ENCODE peak calls at places on chromosomes 1 and 21, in five cellular contexts. D is left lung, B is pancreas, R is SJSA1, M is adrenal gland. V is an unnamed sample.
A peak's percentile ranks its signal among the peaks of the same experiment; 100 is the strongest.

GRCh38 chr1:24768873-24769605 is 23.8 kb downstream of the CLIC4 start:
- DNase-seq in D (no peak), B (no peak), R (peak; percentile 48), M (no peak), V (no peak)

GRCh38 chr1:47738560-47739182 is 258.5 kb downstream of the TRABD2B start:
- DNase-seq in D (no peak), B (peak; percentile 69), R (peak; percentile 61), M (peak; percentile 47), V (peak; percentile 81)

GRCh38 chr1:108704501-108704900 is 8.2 kb upstream of the FNDC7 start:
- DNase-seq in D (no peak), B (no peak), R (peak; percentile 60), M (no peak), V (peak; percentile 60)

GRCh38 chr1:219041819-219042218 is 131.9 kb upstream of the LYPLAL1 start:
- DNase-seq in D (no peak), B (no peak), R (peak; percentile 69), M (no peak), V (no peak)

GRCh38 chr1:210489491-210489890 is 160.8 kb downstream of the HHAT start:
- DNase-seq in D (no peak), B (no peak), R (no peak), M (no peak), V (no peak)

GRCh38 chr1:179058343-179059184 is 23.3 kb upstream of the TOR3A start:
- DNase-seq in D (no peak), B (no peak), R (peak; percentile 68), M (no peak), V (no peak)

GRCh38 chr21:41472769-41473548 is 35.0 kb downstream of the TMPRSS2 start:
- DNase-seq in D (no peak), B (no peak), R (no peak), M (no peak), V (no peak)

GRCh38 chr21:26138615-26139257 is 31.8 kb downstream of the APP start:
- DNase-seq in D (no peak), B (no peak), R (no peak), M (no peak), V (no peak)

GRCh38 chr1:165075725-165076370 is 280.7 kb downstream of the LMX1A start:
- DNase-seq in D (no peak), B (no peak), R (peak; percentile 4), M (no peak), V (no peak)

GRCh38 chr21:45378258-45378966 is 26.6 kb upstream of the COL18A1 start:
- DNase-seq in D (peak; percentile 51), B (peak; percentile 11), R (peak; percentile 98), M (peak; percentile 7), V (peak; percentile 25)

GRCh38 chr21:36968414-36968813 is 1.9 kb upstream of the HLCS start:
- DNase-seq in D (no peak), B (no peak), R (no peak), M (no peak), V (no peak)

GRCh38 chr1:224544276-224544675 is 71.8 kb upstream of the CNIH3 start:
- DNase-seq in D (no peak), B (no peak), R (no peak), M (no peak), V (no peak)

GRCh38 chr1:67148516-67149178 is 13.9 kb upstream of the C1orf141 start:
- DNase-seq in D (no peak), B (no peak), R (no peak), M (no peak), V (no peak)

GRCh38 chr1:41622402-41622801 is 137.9 kb upstream of the EDN2 start:
- DNase-seq in D (no peak), B (no peak), R (no peak), M (peak; percentile 10), V (no peak)

GRCh38 chr1:30649321-30649991 is 73.9 kb downstream of the MATN1 start:
- DNase-seq in D (no peak), B (peak; percentile 53), R (no peak), M (no peak), V (no peak)

GRCh38 chr1:93847811-93848288 is 31.2 kb downstream of the DNTTIP2 start:
- DNase-seq in D (peak; percentile 87), B (peak; percentile 71), R (no peak), M (peak; percentile 74), V (peak; percentile 87)

GRCh38 chr1:21944261-21945074 is 7.4 kb upstream of the HSPG2 start:
- DNase-seq in D (no peak), B (no peak), R (peak; percentile 86), M (no peak), V (peak; percentile 66)

GRCh38 chr1:76862447-76862846 is 4.8 kb upstream of the ST6GALNAC5 start:
- DNase-seq in D (no peak), B (no peak), R (no peak), M (no peak), V (no peak)

GRCh38 chr1:7043729-7044470 is 258.6 kb downstream of the CAMTA1 start:
- DNase-seq in D (no peak), B (no peak), R (no peak), M (no peak), V (no peak)

GRCh38 chr1:206568779-206569352 is 43.4 kb downstream of the EIF2D start:
- DNase-seq in D (no peak), B (no peak), R (no peak), M (no peak), V (no peak)

GRCh38 chr1:170214980-170215910 is 69.5 kb downstream of the NTMT2 start:
- DNase-seq in D (no peak), B (no peak), R (no peak), M (no peak), V (peak; percentile 59)

GRCh38 chr1:40976952-40977690 is 2.4 kb upstream of the CTPS1 start:
- DNase-seq in D (no peak), B (no peak), R (peak; percentile 73), M (no peak), V (no peak)

GRCh38 chr1:168341576-168341975 is 60.9 kb downstream of the TBX19 start:
- DNase-seq in D (no peak), B (no peak), R (no peak), M (no peak), V (no peak)

GRCh38 chr1:43984855-43985254 is 5.8 kb downstream of the B4GALT2 start:
- DNase-seq in D (no peak), B (no peak), R (no peak), M (no peak), V (no peak)

GRCh38 chr1:163875214-163875926 is 553.6 kb downstream of the NUF2 start:
- DNase-seq in D (no peak), B (no peak), R (peak; percentile 2), M (no peak), V (peak; percentile 62)

GRCh38 chr1:223077434-223077833 is 65.6 kb downstream of the TLR5 start:
- DNase-seq in D (no peak), B (no peak), R (no peak), M (peak; percentile 30), V (peak; percentile 26)

GRCh38 chr1:51958824-51959223 is 31.7 kb downstream of the RAB3B start:
- DNase-seq in D (no peak), B (no peak), R (no peak), M (no peak), V (no peak)

GRCh38 chr1:160206421-160207117 is 1.4 kb downstream of the PEA15 start:
- DNase-seq in D (no peak), B (no peak), R (peak; percentile 95), M (no peak), V (no peak)
- H3K27ac ChIP-seq in D (peak overlapping the region; percentile 88), B (peak overlapping the region; percentile 77), R (peak overlapping the region; percentile 99), M (peak overlapping the region; percentile 96), V (peak overlapping the region; percentile 59)

GRCh38 chr1:246065592-246065991 is 441.5 kb downstream of the SMYD3 start:
- DNase-seq in D (no peak), B (no peak), R (no peak), M (no peak), V (no peak)

GRCh38 chr1:246067432-246068021 is 439.6 kb downstream of the SMYD3 start:
- DNase-seq in D (no peak), B (no peak), R (peak; percentile 51), M (no peak), V (no peak)

GRCh38 chr1:246064891-246065290 is 442.2 kb downstream of the SMYD3 start:
- DNase-seq in D (no peak), B (no peak), R (no peak), M (no peak), V (no peak)

GRCh38 chr1:246068113-246068512 is 439.0 kb downstream of the SMYD3 start:
- DNase-seq in D (no peak), B (no peak), R (peak; percentile 7), M (no peak), V (no peak)

GRCh38 chr1:246066553-246066952 is 440.5 kb downstream of the SMYD3 start:
- DNase-seq in D (no peak), B (no peak), R (no peak), M (no peak), V (no peak)
- H3K4me1 ChIP-seq in D (no peaks in the 10 kb centered on the region), B (no peaks in the 10 kb centered on the region), R (peaks cover 15% of the 10 kb centered on the region), M (no peaks in the 10 kb centered on the region), V (no peaks in the 10 kb centered on the region)

DNA sequence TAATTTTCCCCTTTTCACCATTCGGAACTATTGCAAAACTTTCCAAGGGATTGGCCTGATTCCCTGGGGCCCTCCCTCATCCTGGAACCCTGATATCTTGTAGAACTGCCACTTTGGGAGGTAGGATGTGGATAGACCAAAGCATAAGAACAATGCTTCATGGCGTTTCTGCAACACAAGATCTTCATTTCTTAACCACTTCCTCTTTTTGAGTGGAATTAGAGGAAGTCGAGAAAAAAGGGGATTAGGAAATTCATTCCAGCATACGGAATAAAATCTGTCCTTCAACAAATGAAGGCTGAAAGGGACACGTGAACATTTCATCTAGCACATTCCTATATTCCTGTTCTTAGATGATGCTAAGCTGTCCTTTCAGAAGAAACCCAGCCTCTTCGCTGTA is 149.3 kb downstream of the HUNK start:
- DNase-seq in D (no peak), B (no peak), R (no peak), M (no peak), V (no peak)
- H3K27ac ChIP-seq in D (no peak overlapping the region), B (peak overlapping the region; percentile 62), R (no peak overlapping the region), M (no peak overlapping the region), V (peak overlapping the region; percentile 0)

DNA sequence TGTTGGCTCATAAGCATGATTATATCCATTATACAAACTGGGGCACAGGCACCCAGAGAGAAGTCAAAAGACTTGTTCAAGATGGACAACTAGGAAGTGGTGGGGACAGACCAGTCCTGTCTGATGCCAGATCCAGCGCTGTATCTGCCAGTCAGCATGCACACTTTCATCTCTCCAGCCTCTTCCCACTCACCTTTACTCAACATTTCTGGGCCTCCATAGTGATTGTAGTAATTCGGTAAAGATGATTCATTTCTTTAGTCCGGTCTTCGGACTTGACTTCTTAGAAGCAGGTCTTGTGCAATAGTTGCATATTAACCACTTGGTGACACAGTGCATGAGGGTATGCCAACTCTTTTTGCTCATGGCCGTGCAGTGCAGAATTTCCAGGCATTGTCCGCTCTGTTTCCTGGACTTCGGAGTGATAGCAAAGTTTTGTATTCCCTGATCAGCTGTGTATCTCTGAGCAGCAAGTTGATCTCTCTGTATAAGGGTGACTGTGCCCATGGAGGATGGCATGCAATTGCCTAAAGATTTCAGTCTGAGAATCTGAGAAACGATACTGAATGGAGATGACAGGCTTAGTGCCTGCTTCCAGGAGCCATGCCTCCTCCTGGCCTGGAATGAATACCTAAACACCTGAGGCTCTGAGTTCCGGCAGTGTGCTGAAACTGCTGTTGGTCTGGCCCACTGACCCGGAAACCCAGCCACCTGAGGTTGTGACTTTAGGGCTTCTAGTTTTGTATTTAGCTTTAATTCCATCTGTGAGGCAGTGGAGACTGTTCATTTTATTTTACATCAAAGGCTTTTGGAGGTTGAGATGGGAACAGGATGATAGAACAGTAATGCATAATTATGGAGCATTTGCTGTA is 39.0 kb downstream of the GALNT2 start:
- DNase-seq in D (no peak), B (no peak), R (no peak), M (no peak), V (no peak)
- H3K4me1 ChIP-seq in D (peaks cover 40% of the 10 kb centered on the region), B (peaks cover 44% of the 10 kb centered on the region), R (peaks cover 66% of the 10 kb centered on the region), M (peaks cover 63% of the 10 kb centered on the region), V (peaks cover 14% of the 10 kb centered on the region)